ENCODE peak calls at places on chromosome 14, in six cellular contexts. N, B, G, W, P and O are unnamed samples.

GRCh38 chr14:49549881-49550280 is 36.3 kb downstream of the RPS29 start:
- DNase-seq in N (no peak), B (no peak), G (no peak), W (no peak), P (no peak), O (no peak)

GRCh38 chr14:76091036-76091435 is 60.7 kb upstream of the GPATCH2L start:
- DNase-seq in N (peak; percentile 20), B (peak; percentile 27), G (no peak), W (no peak), P (peak; percentile 21), O (no peak)

GRCh38 chr14:95784137-95784536 is 70.2 kb upstream of the TCL1A start:
- DNase-seq in N (peak; percentile 56), B (peak; percentile 16), G (peak; percentile 18), W (no peak), P (no peak), O (peak; percentile 16)

GRCh38 chr14:61542848-61543790 is 152.2 kb upstream of the HIF1A start:
- DNase-seq in N (no peak), B (peak; percentile 81), G (peak; percentile 38), W (no peak), P (no peak), O (no peak)

GRCh38 chr14:53840444-53840843 is 116.2 kb downstream of the BMP4 start:
- DNase-seq in N (no peak), B (peak; percentile 18), G (no peak), W (no peak), P (no peak), O (no peak)

GRCh38 chr14:71333705-71334104 is 426.4 kb downstream of the PCNX1 start:
- DNase-seq in N (no peak), B (no peak), G (no peak), W (no peak), P (no peak), O (no peak)

GRCh38 chr14:99185436-99186068 is 86.4 kb downstream of the BCL11B start:
- DNase-seq in N (no peak), B (no peak), G (no peak), W (no peak), P (no peak), O (no peak)

GRCh38 chr14:74620923-74621322 is 8.9 kb upstream of the LTBP2 start:
- DNase-seq in N (no peak), B (no peak), G (no peak), W (no peak), P (no peak), O (no peak)

GRCh38 chr14:103871596-103872480 is 24.5 kb upstream of the PPP1R13B start:
- DNase-seq in N (no peak), B (peak; percentile 15), G (no peak), W (no peak), P (no peak), O (no peak)

GRCh38 chr14:100524233-100524932 is 62.8 kb downstream of the BEGAIN start:
- DNase-seq in N (no peak), B (no peak), G (no peak), W (no peak), P (no peak), O (no peak)

GRCh38 chr14:100523536-100524025 is 63.6 kb downstream of the BEGAIN start:
- DNase-seq in N (no peak), B (no peak), G (no peak), W (no peak), P (no peak), O (no peak)

GRCh38 chr14:100526057-100526456 is 61.2 kb downstream of the BEGAIN start:
- DNase-seq in N (no peak), B (no peak), G (no peak), W (no peak), P (no peak), O (no peak)

GRCh38 chr14:100525615-100526014 is 61.6 kb downstream of the BEGAIN start:
- DNase-seq in N (no peak), B (no peak), G (no peak), W (no peak), P (no peak), O (no peak)

GRCh38 chr14:100524933-100525243 is 62.3 kb downstream of the BEGAIN start:
- DNase-seq in N (no peak), B (no peak), G (no peak), W (no peak), P (no peak), O (no peak)
- TF ChIP-seq CTCF in N (peak; percentile 11), B (no peak), G (peak; percentile 38), W (peak; percentile 42), P (peak; percentile 76), O (peak; percentile 59)

DNA sequence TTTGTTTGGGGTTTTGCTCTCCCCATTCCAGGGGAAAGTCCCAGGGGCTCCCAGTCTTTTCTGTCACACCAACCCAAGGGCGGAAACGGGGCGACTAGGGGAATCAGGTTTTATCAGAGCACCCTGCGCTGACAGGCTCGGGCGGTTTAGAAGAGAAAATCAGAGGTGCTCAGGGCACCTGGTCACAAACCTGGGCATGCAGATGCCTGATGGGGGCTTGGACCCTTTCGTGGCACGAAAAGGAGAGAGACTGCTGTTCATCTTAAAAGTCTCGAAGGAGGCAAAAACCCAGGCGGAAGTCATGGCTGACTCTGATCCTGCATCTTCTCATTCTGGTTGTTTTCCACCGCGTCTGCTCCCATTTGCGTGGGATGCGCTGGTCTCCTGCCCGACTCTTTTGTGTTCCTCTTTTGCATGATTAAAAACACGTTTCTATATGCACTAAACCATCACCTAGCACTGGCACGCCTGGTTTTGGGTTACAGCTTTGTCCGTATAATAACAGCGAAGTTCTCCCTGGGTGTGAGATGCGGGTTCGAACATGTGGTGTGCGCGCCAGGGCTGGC is 13.2 kb downstream of the OTX2 start:
- DNase-seq in N (no peak), B (no peak), G (no peak), W (no peak), P (no peak), O (no peak)
- H3K4me3 ChIP-seq in N (no peak overlapping the region), B (no peak overlapping the region), G (no peak overlapping the region), W (no peak overlapping the region), P (peak overlapping the region; percentile 41), O (no peak overlapping the region)

GRCh38 chr14:106872619-106873446 is 1346.5 kb downstream of the TMEM121 start:
- DNase-seq in N (peak; percentile 95), B (no peak), G (no peak), W (no peak), P (no peak), O (no peak)
- TF ChIP-seq CTCF in N (peak; percentile 59), B (peak; percentile 54), G (peak; percentile 29), W (peak; percentile 6), P (peak; percentile 32), O (no peak)

GRCh38 chr14:24269910-24270536 is 1.4 kb downstream of the RABGGTA start:
- DNase-seq in N (no peak), B (no peak), G (no peak), W (no peak), P (no peak), O (no peak)
- H3K4me3 ChIP-seq in N (no peak overlapping the region), B (no peak overlapping the region), G (no peak overlapping the region), W (no peak overlapping the region), P (no peak overlapping the region), O (no peak overlapping the region)

DNA sequence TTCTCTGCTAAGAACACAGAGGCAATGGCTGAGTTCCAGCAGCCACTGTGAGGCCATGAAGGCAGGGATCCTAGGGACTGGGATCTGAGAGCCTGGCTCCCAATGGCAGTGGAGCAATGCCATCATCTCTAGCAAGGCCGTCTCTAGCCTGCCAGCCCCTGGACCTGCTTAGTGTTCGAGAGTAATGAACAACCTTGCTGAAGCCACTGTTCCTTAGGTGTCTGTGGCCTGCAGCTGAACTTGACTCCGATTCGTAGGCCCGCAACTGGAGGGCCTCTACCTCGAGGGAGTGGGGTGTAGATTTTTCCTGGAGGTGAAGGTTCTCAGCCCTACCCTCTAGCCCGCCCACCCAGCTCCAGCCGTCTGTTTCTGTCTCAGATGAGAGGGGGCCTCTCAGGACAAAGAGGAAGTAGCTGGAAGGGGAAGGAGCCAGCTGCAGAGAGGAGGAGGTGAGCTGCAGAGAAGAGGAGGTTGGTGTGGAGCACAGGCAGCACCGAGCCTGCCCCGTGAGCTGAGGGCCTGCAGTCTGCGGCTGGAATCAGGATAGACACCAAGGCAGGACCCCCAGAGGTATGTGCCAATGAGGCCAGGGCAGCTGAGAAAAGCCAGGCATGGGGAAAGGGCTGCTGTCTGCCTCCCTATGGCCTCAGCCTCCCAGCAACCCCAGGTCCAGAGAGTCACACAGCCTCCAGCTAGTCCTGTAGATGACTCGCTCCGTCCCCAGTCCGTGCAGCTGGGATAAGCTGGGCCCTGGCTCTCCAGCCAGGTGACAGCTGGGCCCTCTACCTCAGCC is at the start of gene PLD4:
- DNase-seq in N (no peak), B (no peak), G (no peak), W (no peak), P (no peak), O (no peak)
- TF ChIP-seq CTCF in N (no peak), B (no peak), G (no peak), W (no peak), P (no peak), O (no peak)

DNA sequence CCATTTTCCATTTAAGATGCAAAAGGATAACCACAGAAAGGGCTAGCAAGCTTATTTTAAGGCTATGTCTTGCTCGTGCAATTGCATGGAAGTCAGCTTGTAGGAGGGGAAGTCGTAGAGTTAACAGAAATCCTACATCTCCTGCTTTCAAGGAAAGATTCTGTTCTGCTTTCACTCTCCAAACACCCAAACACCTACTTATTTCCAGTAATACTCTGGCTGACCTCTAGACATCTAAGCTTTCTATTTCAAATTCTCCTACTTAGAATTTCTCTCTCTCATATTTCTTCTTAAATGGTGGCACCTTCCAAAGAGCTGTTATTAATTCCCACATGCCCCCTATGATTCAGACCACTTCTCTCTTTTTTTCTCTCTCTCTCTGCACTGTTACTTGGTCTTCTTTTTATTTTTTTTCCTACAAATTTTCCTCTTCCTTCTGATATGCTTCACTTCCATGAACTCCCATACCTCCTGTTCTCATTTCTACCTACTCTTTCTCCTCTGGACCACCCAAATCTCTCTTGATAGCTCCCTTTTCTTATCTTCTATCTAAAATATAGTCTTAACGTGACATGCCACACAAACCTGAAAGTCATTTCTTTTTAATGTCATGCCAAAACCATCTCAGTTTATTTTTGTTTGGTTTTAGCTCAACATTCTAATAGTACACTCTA is 90.8 kb downstream of the RPS6KA5 start:
- DNase-seq in N (no peak), B (peak; percentile 48), G (peak; percentile 8), W (no peak), P (no peak), O (no peak)
- H3K4me3 ChIP-seq in N (no peak overlapping the region), B (no peak overlapping the region), G (no peak overlapping the region), W (no peak overlapping the region), P (no peak overlapping the region), O (no peak overlapping the region)